ENCODE peak calls at places on chromosomes 5 and 9, in eight cellular contexts. J is cardiac muscle cell, P is ovary, T is WERI-Rb-1, Z is hepatocyte, D is stomach, G is BJ, S is epithelial cell of esophagus. N is an unnamed sample.

GRCh38 chr5:17150498-17150897 is 66.9 kb upstream of the BASP1 start:
- DNase-seq in J (no peak), P (no peak), T (no peak), Z (no peak), D (no peak), G (no peak), S (no peak), N (no peak)

GRCh38 chr5:165138261-165138660 is 1632.8 kb downstream of the MAT2B start:
- DNase-seq in J (no peak), P (no peak), T (no peak), Z (no peak), D (no peak), G (no peak), S (no peak), N (no peak)

GRCh38 chr9:5392285-5392684 is 45.4 kb downstream of the PLGRKT start:
- DNase-seq in J (peak; percentile 43), P (no peak), T (no peak), Z (no peak), D (no peak), G (no peak), S (peak; percentile 65), N (peak; percentile 10)

GRCh38 chr5:67214036-67214435 is 17.4 kb upstream of the CD180 start:
- DNase-seq in J (no peak), P (no peak), T (no peak), Z (no peak), D (no peak), G (no peak), S (peak; percentile 46), N (peak; percentile 31)

GRCh38 chr5:78467744-78468357 is 107.4 kb downstream of the SCAMP1 start:
- DNase-seq in J (peak; percentile 71), P (no peak), T (no peak), Z (peak; percentile 56), D (no peak), G (peak; percentile 12), S (peak; percentile 57), N (peak; percentile 81)

GRCh38 chr9:35651964-35652828 is 1.5 kb upstream of the SIT1 start:
- DNase-seq in J (peak; percentile 69), P (no peak), T (no peak), Z (peak; percentile 65), D (no peak), G (no peak), S (peak; percentile 88), N (peak; percentile 73)

GRCh38 chr9:122445155-122445749 is 32.5 kb downstream of the OR1J1 start:
- DNase-seq in J (peak; percentile 91), P (no peak), T (no peak), Z (no peak), D (no peak), G (peak; percentile 90), S (no peak), N (peak; percentile 87)

GRCh38 chr5:158856794-158857193 is 242.9 kb downstream of the EBF1 start:
- DNase-seq in J (no peak), P (no peak), T (no peak), Z (no peak), D (no peak), G (no peak), S (no peak), N (no peak)

GRCh38 chr5:98927242-98927987 is 1.4 kb downstream of the CHD1 start:
- DNase-seq in J (peak; percentile 81), P (peak; percentile 51), T (peak; percentile 24), Z (peak; percentile 67), D (no peak), G (no peak), S (peak; percentile 72), N (peak; percentile 86)

GRCh38 chr9:106358331-106358730 is 504.6 kb upstream of the ZNF462 start:
- DNase-seq in J (no peak), P (no peak), T (no peak), Z (no peak), D (no peak), G (no peak), S (no peak), N (no peak)
- H3K4me3 ChIP-seq in J (no peak overlapping the region), P (no peak overlapping the region), T (no peak overlapping the region), Z (no peak overlapping the region), D (no peak overlapping the region), G (no peak overlapping the region), S (no peak overlapping the region), N (no peak overlapping the region)

GRCh38 chr9:81848472-81848871 is 79.8 kb upstream of the SPATA31D4 start:
- DNase-seq in J (peak; percentile 50), P (no peak), T (no peak), Z (peak; percentile 30), D (no peak), G (no peak), S (peak; percentile 42), N (peak; percentile 63)
- TF ChIP-seq CTCF in J (peak; percentile 48), P (no peak), T (peak; percentile 24), Z (peak; percentile 53), D (peak; percentile 60), G (peak; percentile 54), S (peak; percentile 48), N (peak; percentile 59)

DNA sequence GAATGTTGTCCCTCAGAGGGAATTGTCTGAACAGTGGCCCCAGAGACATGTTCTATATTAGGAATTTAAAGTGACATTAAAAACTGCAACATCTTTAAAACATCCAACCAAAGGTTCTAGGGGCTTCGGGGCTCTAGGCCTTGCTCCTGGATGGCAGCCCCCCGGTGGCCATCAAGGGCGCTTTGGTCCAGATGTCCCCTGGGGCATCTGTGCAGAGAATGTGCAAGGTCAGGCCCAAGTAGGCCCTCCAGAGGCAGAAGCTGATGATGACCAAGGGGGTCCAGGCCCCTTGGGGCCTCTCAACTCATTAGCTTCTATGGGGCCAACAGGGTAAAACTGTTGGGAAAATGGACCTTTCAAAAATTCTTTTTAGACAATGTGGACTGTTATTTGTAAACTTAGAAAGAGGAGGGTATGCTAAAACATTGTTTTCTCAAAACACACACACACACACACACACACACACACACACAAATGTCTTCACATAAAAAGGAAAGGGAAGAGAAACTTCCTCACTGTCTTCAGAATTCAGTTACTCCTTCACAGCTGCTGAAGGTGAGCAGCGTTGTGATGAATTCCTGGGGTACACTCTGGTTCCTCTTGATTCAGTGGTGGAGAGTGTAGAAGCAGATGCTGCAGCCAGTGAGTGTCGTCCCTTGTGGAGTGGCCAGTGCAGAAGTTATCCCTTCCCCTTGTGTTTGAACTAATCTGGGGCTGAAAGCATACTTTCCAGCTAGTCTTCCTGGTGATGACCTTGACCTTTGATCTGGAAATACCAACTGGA is 125.2 kb downstream of the WDR41 start:
- DNase-seq in J (no peak), P (no peak), T (peak; percentile 19), Z (no peak), D (no peak), G (no peak), S (no peak), N (no peak)
- H3K4me3 ChIP-seq in J (no peak overlapping the region), P (no peak overlapping the region), T (no peak overlapping the region), Z (no peak overlapping the region), D (no peak overlapping the region), G (no peak overlapping the region), S (no peak overlapping the region), N (no peak overlapping the region)

DNA sequence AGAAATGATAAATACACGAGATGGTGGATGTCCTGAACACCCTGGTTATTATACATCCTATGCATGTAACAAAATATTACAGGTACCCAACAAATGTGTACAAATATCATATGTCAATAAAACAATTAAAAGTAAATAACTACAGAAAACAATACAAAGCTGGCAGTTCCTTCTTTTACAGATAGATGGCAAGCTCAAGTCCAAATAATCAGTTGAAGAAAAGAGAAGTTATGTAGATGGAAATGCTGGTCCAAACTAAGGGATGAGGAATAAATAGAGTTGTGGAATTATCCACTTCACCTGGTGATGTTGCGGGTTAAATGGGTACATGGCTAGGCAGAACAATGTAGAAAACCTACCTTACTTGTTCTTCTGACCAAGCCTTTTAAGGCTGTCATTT is 79.4 kb downstream of the PALM2AKAP2 start:
- DNase-seq in J (no peak), P (no peak), T (no peak), Z (no peak), D (no peak), G (no peak), S (no peak), N (peak; percentile 28)
- TF ChIP-seq CTCF in J (peak; percentile 30), P (no peak), T (no peak), Z (peak; percentile 10), D (no peak), G (peak; percentile 23), S (peak; percentile 45), N (peak; percentile 59)

GRCh38 chr9:131273791-131274673 is 2.3 kb downstream of the FAM78A start:
- DNase-seq in J (no peak), P (no peak), T (no peak), Z (no peak), D (no peak), G (no peak), S (no peak), N (no peak)
- H3K4me3 ChIP-seq in J (peak overlapping the region; percentile 98), P (peak overlapping the region; percentile 13), T (no peak overlapping the region), Z (no peak overlapping the region), D (peak overlapping the region; percentile 93), G (no peak overlapping the region), S (no peak overlapping the region), N (no peak overlapping the region)

DNA sequence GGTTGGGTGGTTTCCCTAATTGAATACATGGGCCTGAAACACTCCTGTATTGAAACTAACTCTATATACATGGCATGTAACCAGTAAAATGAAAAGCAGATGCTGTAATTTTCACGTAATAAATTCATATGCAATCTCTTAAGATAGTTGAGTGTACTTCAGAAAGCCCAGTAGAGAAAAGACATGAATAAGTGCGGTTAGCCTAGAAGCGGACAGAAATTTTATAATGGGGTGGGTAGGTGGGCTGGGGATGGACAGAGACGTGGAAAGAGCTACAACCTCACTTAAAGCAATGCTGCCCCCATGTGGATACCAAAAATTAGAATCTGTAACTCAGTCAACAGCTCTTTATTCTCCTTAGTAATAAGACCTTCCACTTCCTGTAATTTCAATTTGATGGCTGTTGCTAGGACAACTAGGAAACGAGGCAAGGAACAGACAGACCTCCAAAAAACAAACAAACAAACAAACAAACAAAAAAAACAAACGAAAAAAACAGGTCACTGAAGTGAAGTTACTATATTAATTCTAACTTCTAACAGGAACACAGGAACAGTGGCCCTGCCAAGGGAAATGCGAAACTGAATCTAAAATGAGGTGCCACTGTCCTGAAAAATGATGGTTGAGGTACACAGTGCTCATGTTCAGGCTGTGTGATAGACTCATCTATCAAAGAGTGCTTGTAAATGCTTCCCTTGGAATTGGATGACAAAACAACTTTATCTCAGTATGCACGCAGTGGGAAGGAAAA is 103.4 kb upstream of the GNA14 start:
- DNase-seq in J (peak; percentile 85), P (no peak), T (peak; percentile 23), Z (peak; percentile 79), D (no peak), G (peak; percentile 80), S (peak; percentile 50), N (peak; percentile 91)
- TF ChIP-seq CTCF in J (peak; percentile 56), P (peak; percentile 12), T (peak; percentile 53), Z (peak; percentile 70), D (peak; percentile 40), G (peak; percentile 49), S (peak; percentile 55), N (peak; percentile 76)